ENCODE peak calls at places on chromosomes 4 and X, in eight cellular contexts. T is AG04450, U is glutamatergic neuron, F is breast epithelium, K is nephron progenitor cell, X is HFF-Myc, W is omental fat pad, J is H9. S is an unnamed sample.

GRCh38 chrX:43707812-43708548 is 51.9 kb downstream of the MAOA start:
- DNase-seq in J (no peak), K (no peak), T (no peak), X (no peak), F (no peak), W (no peak), U (no peak), S (no peak)

GRCh38 chr4:80361329-80361900 is 25.9 kb downstream of the CFAP299 start:
- DNase-seq in X (no peak), W (no peak), K (no peak), J (no peak), U (no peak), T (no peak), F (no peak), S (no peak)

GRCh38 chrX:16552546-16552945 is 97.4 kb upstream of the S100G start:
- DNase-seq in F (no peak), U (no peak), W (no peak), T (no peak), K (no peak), X (no peak), J (no peak), S (no peak)

GRCh38 chr4:992297-993110 is 700 bp downstream of the SLC26A1 start:
- DNase-seq in F (peak), K (peak), W (no peak), X (no peak), J (no peak), U (peak), T (no peak), S (no peak)

GRCh38 chr4:7772708-7773385 is 166.8 kb downstream of the AFAP1 start:
- DNase-seq in U (no peak), F (peak), W (no peak), T (no peak), X (no peak), J (peak), K (peak), S (no peak)

GRCh38 chr4:40254961-40255721 is 58.3 kb downstream of the RHOH start:
- DNase-seq in X (peak), W (no peak), J (no peak), F (no peak), T (no peak), U (no peak), K (no peak), S (no peak)

GRCh38 chr4:77488882-77489281 is 116.7 kb upstream of the CXCL13 start:
- DNase-seq in T (no peak), K (no peak), U (no peak), X (no peak), J (no peak), F (no peak), W (no peak), S (no peak)

GRCh38 chrX:111116666-111117065 is 20.7 kb downstream of the PAK3 start:
- DNase-seq in J (no peak), T (no peak), X (no peak), U (no peak), W (no peak), K (no peak), F (no peak), S (no peak)

GRCh38 chrX:118520858-118521206 is 25.2 kb downstream of the DOCK11 start:
- DNase-seq in W (no peak), K (no peak), T (no peak), J (no peak), U (no peak), X (no peak), F (no peak), S (no peak)

GRCh38 chrX:19840899-19841648 is 46.3 kb downstream of the SH3KBP1 start:
- DNase-seq in K (no peak), W (no peak), J (peak), T (no peak), X (no peak), U (no peak), F (no peak), S (no peak)

GRCh38 chr4:58413849-58414248 is 1303.7 kb upstream of the IGFBP7 start:
- DNase-seq in U (no peak), K (no peak), T (no peak), J (no peak), W (no peak), F (no peak), X (no peak), S (no peak)

GRCh38 chr4:15004701-15005301 is 2.5 kb downstream of the CPEB2 start:
- DNase-seq in W (peak), J (peak), X (no peak), F (peak), U (peak), K (peak), T (peak), S (no peak)

GRCh38 chr4:153684182-153685073 is at the start of gene TLR2:
- DNase-seq in K (peak), U (peak), W (peak), F (peak), X (no peak), J (peak), T (no peak), S (no peak)

DNA sequence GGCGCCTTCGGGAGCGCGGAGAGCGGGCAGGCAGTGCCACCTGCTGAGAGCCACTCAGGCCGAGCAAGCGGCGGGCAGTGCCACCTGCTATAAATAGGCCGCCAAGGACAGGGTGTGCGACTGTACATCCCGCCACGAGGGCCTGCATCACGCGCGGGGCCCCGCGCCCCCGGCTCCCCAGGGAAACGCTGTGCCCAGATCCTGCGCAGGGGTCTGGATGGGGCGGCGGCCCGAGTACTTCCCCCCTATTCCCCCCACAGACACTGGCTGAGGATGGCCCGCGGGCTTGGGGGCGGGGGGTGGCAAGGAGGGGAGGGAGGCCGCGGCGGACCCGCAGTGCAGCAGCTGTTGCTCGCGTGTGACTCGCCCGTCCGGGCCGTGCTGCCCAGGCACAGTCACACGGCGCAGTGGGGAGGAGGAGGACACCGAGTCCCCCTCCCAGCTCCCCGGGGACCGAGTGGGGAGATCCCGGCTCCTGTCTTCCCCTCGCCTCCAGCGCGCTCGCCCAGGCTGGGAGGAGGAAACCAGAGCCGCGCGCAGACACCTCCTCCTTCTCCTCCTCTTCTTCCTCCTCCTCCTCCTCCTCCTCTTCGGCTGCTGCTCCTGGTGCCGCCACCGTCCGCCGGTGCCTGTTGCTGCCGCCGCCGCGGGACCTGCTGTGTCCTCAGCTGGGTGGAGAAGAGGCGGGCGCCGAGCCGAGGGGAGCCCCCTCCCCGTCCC is at the start of gene TBC1D1:
- DNase-seq in U (peak), W (no peak), T (no peak), F (no peak), J (peak), X (no peak), K (peak), S (no peak)
- TF ChIP-seq CTCF in U (no peak), W (no peak), T (no peak), F (no peak), J (no peak), X (no peak), K (no peak), S (no peak)

GRCh38 chr4:126592088-126592487 is 1040.7 kb upstream of the INTU start:
- DNase-seq in T (no peak), X (no peak), J (no peak), K (no peak), U (no peak), F (no peak), W (no peak), S (no peak)
- TF ChIP-seq CTCF in T (peak), X (peak), J (peak), K (peak), U (peak), F (no peak), W (no peak), S (no peak)

GRCh38 chrX:50973199-50973598 is 62.7 kb downstream of the BMP15 start:
- DNase-seq in W (no peak), T (no peak), K (no peak), U (no peak), X (no peak), F (no peak), J (no peak), S (no peak)

GRCh38 chrX:50980251-50980650 is 69.7 kb downstream of the BMP15 start:
- DNase-seq in F (no peak), T (no peak), K (no peak), W (no peak), X (no peak), U (no peak), J (no peak), S (no peak)

DNA sequence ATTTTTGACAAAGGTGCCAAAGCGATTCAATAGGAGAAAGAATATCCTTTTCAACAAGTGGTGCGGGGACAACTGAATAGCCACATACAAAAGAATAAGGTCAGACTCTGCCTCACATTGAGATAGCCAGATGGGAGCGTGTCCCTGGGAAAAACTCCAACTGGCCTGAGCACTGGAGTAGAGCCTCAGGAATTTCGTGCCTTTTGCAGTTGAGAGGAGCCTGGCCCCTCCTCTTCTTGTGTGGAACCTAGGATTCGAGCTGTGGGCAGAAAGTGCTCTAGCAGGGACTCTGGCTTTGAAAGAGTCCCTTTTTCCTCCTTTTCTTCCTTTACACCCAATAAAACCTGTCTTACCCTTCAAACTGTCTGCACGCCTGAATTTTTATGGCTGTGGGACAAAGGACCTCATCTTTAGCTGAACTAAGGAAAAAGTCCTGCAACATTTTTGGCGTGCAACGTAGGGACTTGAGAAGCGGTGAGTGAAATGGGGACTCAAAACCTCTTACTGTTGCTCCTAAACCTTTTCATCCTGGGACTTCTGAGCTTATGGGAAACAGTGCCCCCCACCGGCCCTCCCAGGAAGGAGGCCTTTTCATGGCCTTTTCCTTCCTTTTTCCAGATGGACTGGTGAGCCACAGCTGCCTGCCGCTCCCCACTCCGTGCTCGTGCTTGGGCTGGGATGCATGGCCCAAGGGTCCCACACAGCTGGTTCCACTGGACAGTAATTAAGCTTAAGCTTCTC is 68.6 kb downstream of the BMP15 start:
- DNase-seq in J (peak), F (no peak), K (no peak), W (no peak), X (no peak), U (no peak), T (no peak), S (no peak)
- TF ChIP-seq CTCF in J (peak), F (no peak), K (no peak), W (no peak), X (no peak), U (no peak), T (no peak), S (no peak)

DNA sequence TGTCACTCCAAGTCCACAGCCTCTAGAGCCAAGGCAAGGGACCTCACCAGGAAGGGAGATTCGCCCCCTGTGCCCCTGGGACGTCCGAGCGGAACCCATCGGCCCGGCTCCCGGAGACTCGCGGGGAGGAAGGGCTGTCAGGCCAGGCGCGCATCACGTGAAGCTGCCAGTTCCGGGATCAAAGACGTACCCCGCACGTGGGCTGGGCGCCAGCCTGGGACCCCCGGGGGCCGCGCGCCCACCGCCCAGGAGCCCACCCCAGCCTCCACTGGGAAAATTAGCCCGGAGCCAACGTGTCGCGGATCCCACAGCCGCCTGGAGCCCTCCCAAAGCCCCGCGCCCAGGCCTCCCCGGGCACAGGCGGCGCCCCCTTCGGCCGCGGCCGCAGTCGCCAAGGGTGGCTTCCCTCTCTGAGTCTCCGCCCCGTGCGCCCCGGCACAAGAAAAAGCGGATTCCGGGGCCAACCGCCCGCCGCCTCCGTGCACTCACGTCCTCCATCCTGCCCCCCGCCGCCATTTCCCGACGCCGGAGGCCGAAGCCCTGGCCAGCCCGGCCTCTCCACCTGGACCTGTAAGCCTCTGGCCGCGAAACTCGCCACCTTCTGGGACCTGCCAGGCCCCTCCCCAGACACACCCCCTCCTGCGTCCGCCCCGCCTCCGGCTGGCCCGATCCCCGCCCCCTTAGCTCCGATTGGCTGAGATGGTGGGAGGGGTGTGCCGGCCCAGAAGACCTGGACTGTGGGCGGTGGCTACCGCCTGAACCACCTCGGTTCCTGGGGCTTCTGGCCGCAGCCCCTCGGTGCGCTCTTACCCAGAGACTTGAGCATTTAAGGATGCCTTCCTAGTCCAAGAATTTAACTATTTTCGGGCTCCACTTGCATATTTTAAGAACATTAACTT is at the start of gene TMEM192:
- DNase-seq in W (peak), J (peak), F (peak), U (peak), T (peak), X (peak), K (peak), S (peak)
- TF ChIP-seq CTCF in W (no peak), J (peak), F (no peak), U (no peak), T (peak), X (peak), K (no peak), S (peak)

DNA sequence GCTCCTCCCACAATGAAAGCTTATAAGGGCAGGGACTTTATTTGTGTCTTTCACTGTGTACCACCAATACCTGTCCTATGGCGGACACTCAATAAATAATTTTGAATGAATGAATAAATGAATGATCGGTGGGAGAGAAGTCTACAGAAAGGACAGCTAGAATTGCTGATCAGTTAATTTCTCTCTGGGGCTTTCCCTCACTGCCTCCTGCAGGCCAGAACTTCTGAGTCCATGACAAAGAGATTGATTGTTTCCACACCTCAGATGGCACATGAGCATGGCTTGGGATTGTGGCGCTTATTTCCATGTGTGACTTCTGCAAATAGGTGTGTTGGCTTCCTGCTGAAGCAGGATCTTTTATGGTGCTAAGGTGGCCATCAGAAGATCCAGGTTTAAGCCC is 6.3 kb downstream of the FAM47E start:
- DNase-seq in X (no peak), F (no peak), J (no peak), W (no peak), K (no peak), U (no peak), T (no peak), S (no peak)
- TF ChIP-seq CTCF in X (no peak), F (no peak), J (peak), W (no peak), K (no peak), U (no peak), T (no peak), S (no peak)

GRCh38 chr4:37666625-37667071 is 19.5 kb downstream of the RELL1 start:
- DNase-seq in X (peak), J (no peak), W (no peak), U (no peak), T (peak), K (no peak), F (no peak), S (no peak)
- TF ChIP-seq CTCF in X (peak), J (no peak), W (no peak), U (no peak), T (no peak), K (no peak), F (peak), S (no peak)

GRCh38 chr4:174874898-174875297 is 43.3 kb upstream of the ADAM29 start:
- DNase-seq in F (no peak), K (no peak), W (no peak), U (no peak), J (no peak), T (no peak), X (no peak), S (no peak)

GRCh38 chr4:174870311-174870710 is 41.3 kb upstream of the GLRA3 start:
- DNase-seq in X (no peak), F (no peak), U (no peak), T (no peak), K (no peak), W (no peak), J (no peak), S (no peak)

GRCh38 chr4:174871407-174871806 is 42.4 kb upstream of the GLRA3 start:
- DNase-seq in K (no peak), T (no peak), W (no peak), J (no peak), F (no peak), X (no peak), U (no peak), S (no peak)

GRCh38 chr4:174869334-174869733 is 40.3 kb upstream of the GLRA3 start:
- DNase-seq in T (no peak), J (no peak), W (no peak), K (no peak), F (no peak), U (no peak), X (no peak), S (no peak)

DNA sequence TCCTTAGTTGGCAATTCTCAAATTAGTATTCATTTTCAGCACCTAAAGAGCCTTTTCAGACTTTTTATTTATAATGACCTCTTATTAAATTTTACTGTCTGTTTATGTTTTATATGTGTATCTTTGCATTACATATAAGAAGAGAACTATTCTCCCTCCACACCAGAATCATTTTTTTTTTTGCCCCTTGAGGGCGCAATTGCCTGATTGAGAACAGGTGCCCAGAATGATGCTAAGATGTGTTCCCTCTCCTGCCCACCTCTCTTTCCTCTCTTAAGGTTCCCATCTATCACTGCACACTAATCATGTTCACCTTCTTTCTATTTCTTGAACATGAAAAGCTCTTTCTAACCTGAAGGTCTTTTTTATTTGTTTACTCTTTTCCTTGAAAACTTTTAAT is 44.2 kb upstream of the ADAM29 start:
- DNase-seq in W (no peak), F (no peak), T (no peak), U (no peak), X (no peak), K (no peak), J (no peak), S (peak)
- TF ChIP-seq CTCF in W (no peak), F (no peak), T (no peak), U (peak), X (no peak), K (no peak), J (peak), S (peak)